ENCODE peak calls at places on chromosomes 6 and 20, in nine cellular contexts. Y, F, S, C, G, Q, H, U and D are unnamed samples. For H3K4me1, the result is how much of the 10 kb centered on the place peaks cover.

GRCh38 chr20:48637461-48637860 is 190.3 kb downstream of the PREX1 start:
- DNase-seq in S (no peak), Q (no peak), F (no peak), G (no peak), U (no peak), C (no peak), Y (no peak), H (no peak), D (no peak)

GRCh38 chr6:18186033-18186432 is 30.8 kb downstream of the KDM1B start:
- DNase-seq in Y (no peak), C (no peak), U (no peak), Q (no peak), H (no peak), G (no peak), F (no peak), S (no peak), D (peak)

GRCh38 chr6:143575440-143575839 is 63.9 kb upstream of the FUCA2 start:
- DNase-seq in H (peak), G (peak), C (peak), S (peak), Q (peak), F (no peak), U (no peak), Y (no peak), D (peak)

GRCh38 chr6:105619971-105620741 is 217.3 kb upstream of the PREP start:
- DNase-seq in F (no peak), U (no peak), Y (no peak), C (no peak), H (no peak), S (no peak), G (no peak), Q (no peak), D (no peak)

GRCh38 chr6:125314019-125314581 is 12.3 kb upstream of the HDDC2 start:
- DNase-seq in U (peak), F (peak), G (peak), H (peak), S (peak), C (peak), Y (peak), Q (no peak), D (peak)

GRCh38 chr6:87663434-87663833 is 38.6 kb downstream of the AKIRIN2 start:
- DNase-seq in G (no peak), S (no peak), U (no peak), H (no peak), Y (no peak), F (no peak), C (no peak), Q (no peak), D (no peak)

GRCh38 chr6:44442833-44443444 is 55.4 kb downstream of the CDC5L start:
- DNase-seq in Q (no peak), F (no peak), U (no peak), Y (no peak), H (no peak), S (no peak), G (no peak), C (no peak), D (no peak)

GRCh38 chr6:157161912-157162311 is 161.4 kb downstream of the TMEM242 start:
- DNase-seq in Y (no peak), C (no peak), Q (no peak), S (no peak), F (no peak), H (no peak), G (no peak), U (no peak), D (no peak)

GRCh38 chr6:39892490-39893129 is 41.7 kb downstream of the MOCS1 start:
- DNase-seq in U (peak), F (peak), Y (no peak), H (peak), G (peak), S (peak), C (peak), Q (no peak), D (peak)

GRCh38 chr6:2020909-2021308 is 224.5 kb downstream of the GMDS start:
- DNase-seq in Q (no peak), Y (no peak), F (no peak), G (no peak), U (no peak), C (no peak), S (no peak), H (no peak), D (no peak)

GRCh38 chr6:125245523-125246264 is 56.1 kb downstream of the HDDC2 start:
- DNase-seq in F (no peak), C (no peak), U (no peak), H (no peak), Y (no peak), S (no peak), G (peak), Q (no peak), D (peak)

GRCh38 chr6:150233797-150234399 is 91.1 kb downstream of the PPP1R14C start:
- DNase-seq in F (no peak), C (no peak), G (no peak), H (no peak), U (no peak), Q (no peak), Y (no peak), S (no peak), D (no peak)

GRCh38 chr20:57865266-57865665 is 155.5 kb upstream of the PMEPA1 start:
- DNase-seq in S (no peak), Q (no peak), H (no peak), F (no peak), Y (no peak), U (no peak), C (no peak), G (no peak), D (no peak)

GRCh38 chr20:19889011-19889953 is 127.9 kb upstream of the NAA20 start:
- DNase-seq in Q (no peak), H (peak), C (peak), G (peak), F (peak), S (peak), Y (peak), U (peak), D (no peak)

GRCh38 chr20:40233401-40233800 is 455.6 kb downstream of the MAFB start:
- DNase-seq in F (no peak), U (no peak), C (no peak), Y (no peak), H (no peak), G (no peak), S (no peak), Q (no peak), D (no peak)

GRCh38 chr6:3252369-3252768 is 6.4 kb upstream of the PSMG4 start:
- DNase-seq in G (no peak), Q (no peak), F (no peak), C (no peak), U (no peak), S (no peak), Y (no peak), H (no peak), D (peak)

GRCh38 chr6:81900616-81901015 is 148.1 kb upstream of the TENT5A start:
- DNase-seq in Q (no peak), G (no peak), H (no peak), S (no peak), F (no peak), Y (no peak), U (no peak), C (no peak), D (no peak)

GRCh38 chr20:62752671-62753501 is 43.4 kb upstream of the MRGBP start:
- DNase-seq in U (peak), Y (peak), C (no peak), H (no peak), G (no peak), F (peak), S (no peak), Q (no peak), D (no peak)

GRCh38 chr20:62245911-62246280 is 7.6 kb downstream of the OSBPL2 start:
- DNase-seq in F (no peak), S (no peak), Y (peak), Q (no peak), G (no peak), U (no peak), C (no peak), H (no peak), D (no peak)

GRCh38 chr6:129492260-129492659 is 217.7 kb downstream of the ARHGAP18 start:
- DNase-seq in Q (no peak), S (no peak), Y (no peak), H (no peak), U (no peak), C (no peak), F (no peak), G (no peak), D (no peak)

GRCh38 chr6:129491436-129491835 is 218.5 kb downstream of the ARHGAP18 start:
- DNase-seq in Q (no peak), U (no peak), G (no peak), C (no peak), H (no peak), F (no peak), Y (no peak), S (no peak), D (no peak)

GRCh38 chr6:129489215-129489765 is 220.7 kb downstream of the ARHGAP18 start:
- DNase-seq in F (no peak), S (no peak), Y (no peak), U (no peak), C (no peak), Q (no peak), H (no peak), G (no peak), D (no peak)

GRCh38 chr6:129488313-129488712 is 221.7 kb downstream of the ARHGAP18 start:
- DNase-seq in U (no peak), S (no peak), Q (no peak), H (no peak), G (no peak), C (no peak), Y (no peak), F (no peak), D (no peak)

DNA sequence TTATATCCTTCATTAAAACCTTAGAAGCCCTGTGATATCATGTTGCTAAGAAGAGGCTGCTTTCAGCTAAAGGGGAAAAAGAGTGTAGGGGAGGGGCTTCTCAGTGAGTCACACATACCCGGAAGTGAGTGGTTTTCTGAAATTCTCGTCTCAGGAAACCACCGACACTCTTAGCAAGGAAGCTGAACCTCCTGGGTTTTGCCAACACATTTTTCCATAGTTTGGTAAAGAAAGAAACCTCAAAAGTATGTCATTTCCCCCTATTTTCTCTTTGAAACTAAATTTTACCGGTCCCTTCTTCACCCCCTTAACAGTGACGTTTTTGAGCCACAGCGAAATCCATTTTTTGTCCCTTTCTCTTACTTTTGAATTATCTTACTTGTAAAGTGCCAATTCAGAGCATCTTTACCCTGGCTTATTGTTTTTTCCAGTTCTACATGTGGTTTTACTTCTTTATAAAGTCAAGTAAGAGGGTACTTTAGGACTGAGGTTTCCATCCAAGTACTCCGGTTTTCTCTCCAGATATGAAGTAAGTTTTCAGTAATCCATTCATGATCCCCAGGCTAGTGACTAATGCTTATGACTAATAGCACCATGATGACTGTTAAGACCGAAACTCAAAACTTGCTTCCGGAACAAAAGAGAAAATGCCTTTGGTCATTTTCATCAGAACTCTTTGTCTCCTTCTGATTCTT is 219.3 kb downstream of the ARHGAP18 start:
- DNase-seq in F (no peak), Y (no peak), S (peak), C (peak), Q (peak), H (no peak), U (no peak), G (peak), D (peak)
- H3K4me1 ChIP-seq in F (under half), Y (under half), S (under half), C (under half), Q (under half), H (under half), U (half or more), G (under half), D (under half)

DNA sequence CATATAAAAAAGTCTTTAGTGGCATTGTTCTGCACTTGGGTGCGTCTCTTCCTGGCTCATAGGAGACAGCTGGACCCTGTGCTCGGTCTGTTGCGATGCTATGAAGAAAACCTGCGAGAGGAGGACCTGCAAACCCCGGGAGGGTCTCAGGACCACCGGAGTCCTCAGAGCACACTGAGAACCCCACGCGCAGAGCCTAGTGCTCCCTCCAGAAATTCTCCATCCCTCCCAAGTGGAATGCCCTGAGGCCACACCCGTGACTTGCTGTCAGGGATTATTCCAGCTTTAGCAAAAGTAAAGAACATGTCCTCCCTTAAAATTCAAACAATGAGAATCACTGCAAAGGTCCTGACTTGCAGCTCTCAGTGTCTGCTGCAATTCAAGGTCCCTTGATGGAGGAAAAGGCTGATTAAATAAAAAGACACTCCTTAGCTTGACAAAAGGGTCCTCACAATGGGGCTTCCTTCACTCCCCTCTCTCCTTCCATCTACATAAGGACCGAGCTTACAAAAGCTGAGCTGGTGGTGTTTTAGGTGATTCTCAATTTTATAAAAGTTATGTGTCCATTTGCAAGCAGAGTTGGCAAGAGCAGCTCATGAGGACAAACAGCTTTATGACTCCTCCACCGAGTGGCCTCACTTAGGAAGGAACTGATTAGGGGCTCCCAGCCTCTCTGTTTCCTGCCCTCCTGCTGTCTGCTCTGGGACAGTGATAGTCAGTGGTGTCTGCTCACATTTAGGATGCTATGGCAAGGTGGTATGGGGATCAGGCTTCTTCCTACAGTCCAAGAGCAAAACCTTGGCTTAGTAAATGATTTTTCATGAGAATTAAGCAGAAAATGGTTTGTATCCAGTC is 97.0 kb downstream of the RAMACL start:
- DNase-seq in S (no peak), G (no peak), C (no peak), F (no peak), U (peak), Y (no peak), H (no peak), Q (no peak), D (no peak)
- H3K27ac ChIP-seq in S (no peak), G (no peak), C (no peak), F (no peak), U (peak), Y (no peak), H (no peak), Q (no peak), D (no peak)

DNA sequence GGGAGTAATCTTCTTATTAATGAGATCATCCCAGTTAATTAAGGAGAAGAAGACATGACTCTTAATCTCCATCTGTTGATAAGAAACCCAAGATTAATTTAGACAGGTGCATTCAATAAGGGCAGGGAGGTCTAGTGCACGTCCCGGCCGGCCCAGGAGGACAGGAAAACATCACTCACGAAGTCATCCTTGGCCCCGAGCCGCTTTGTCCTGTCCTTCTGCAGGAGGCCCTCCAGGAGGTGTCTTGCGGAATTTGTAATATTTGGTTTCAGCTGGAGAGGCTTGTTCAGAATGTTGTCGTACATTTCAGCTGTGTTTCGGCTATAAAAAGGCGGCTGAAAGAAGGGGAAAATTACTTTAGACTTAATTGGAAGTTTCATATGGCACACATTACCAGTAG is 118.4 kb upstream of the SLC2A12 start:
- DNase-seq in C (no peak), F (no peak), Y (no peak), Q (no peak), H (no peak), G (no peak), U (no peak), S (peak), D (peak)
- H3K4me3 ChIP-seq in C (peak), F (peak), Y (peak), Q (no peak), H (peak), G (no peak), U (peak), S (no peak), D (no peak)

GRCh38 chr20:46401478-46401860 is 4.9 kb downstream of the ELMO2 start:
- DNase-seq in Q (no peak), F (no peak), U (no peak), S (no peak), H (no peak), G (no peak), C (no peak), Y (no peak), D (no peak)
- H3K4me1 ChIP-seq in Q (half or more), F (under half), U (half or more), S (half or more), H (under half), G (under half), C (under half), Y (half or more), D (under half)

DNA sequence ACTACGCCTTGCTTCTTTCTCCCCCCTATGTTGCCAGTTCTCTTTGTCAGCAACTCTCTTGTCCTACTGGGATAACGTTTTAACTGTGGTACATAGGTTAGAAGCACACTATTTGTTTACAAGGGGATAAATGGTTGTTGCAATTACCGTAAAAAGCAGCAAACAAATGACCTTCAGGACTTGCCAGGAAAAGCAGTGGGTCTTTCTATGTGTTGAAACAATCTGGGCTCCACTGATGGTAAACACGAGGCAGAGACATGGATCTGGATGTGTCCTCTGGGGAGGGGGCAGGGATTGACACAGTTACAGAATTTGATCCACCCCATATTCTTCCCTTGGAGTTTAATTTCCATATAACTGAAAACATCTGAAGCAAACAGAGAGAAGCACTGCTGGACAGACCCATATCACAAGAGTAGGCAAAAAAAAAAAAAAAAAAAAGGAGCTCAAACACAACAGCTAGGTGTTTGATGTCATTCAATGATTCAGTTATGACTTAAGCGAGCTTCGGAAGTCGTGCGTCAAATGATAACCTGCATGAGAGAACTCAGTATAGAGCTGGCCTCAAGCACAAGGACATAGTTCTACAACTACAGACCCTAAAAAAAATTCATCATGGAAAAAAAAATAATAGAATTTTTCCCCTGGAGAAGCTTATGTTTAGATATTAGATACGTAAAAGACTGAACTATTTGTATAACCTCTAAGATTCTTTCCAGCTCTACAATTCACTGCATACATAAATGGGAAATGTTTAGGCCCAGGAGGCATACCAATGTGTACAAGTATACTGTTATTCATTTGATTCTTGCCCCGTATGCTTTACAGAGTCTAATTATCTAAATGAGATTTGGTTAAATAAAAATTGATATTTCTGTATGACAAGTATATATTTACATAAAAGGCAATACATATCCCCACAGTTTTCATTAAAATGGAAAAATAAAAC is 127.7 kb downstream of the ALDH8A1 start:
- DNase-seq in Y (no peak), H (no peak), C (no peak), Q (no peak), F (no peak), G (no peak), S (no peak), U (no peak), D (no peak)
- H3K27ac ChIP-seq in Y (no peak), H (no peak), C (peak), Q (no peak), F (no peak), G (no peak), S (no peak), U (no peak), D (no peak)

GRCh38 chr20:13995086-13995665 is at the start of gene MACROD2:
- DNase-seq in H (peak), Y (peak), Q (no peak), G (peak), F (peak), C (peak), S (peak), U (peak), D (peak)
- H3K4me3 ChIP-seq in H (peak), Y (peak), Q (no peak), G (peak), F (peak), C (peak), S (peak), U (peak), D (peak)

GRCh38 chr20:33816191-33816590 is 5.0 kb downstream of the CHMP4B start:
- DNase-seq in H (no peak), Q (no peak), Y (no peak), C (no peak), F (no peak), G (no peak), S (no peak), U (no peak), D (no peak)
- H3K4me1 ChIP-seq in H (under half), Q (half or more), Y (half or more), C (under half), F (under half), G (under half), S (under half), U (half or more), D (under half)